ENCODE peak calls at places on chromosomes 13 and 19, in four cellular contexts. P is hepatocyte, H is coronary artery, Y is neural progenitor cell. E is an unnamed sample.

GRCh38 chr19:50486823-50487515 is 10.3 kb upstream of the GARIN5A start:
- DNase-seq in P (no peak), H (no peak), Y (peak), E (no peak)

GRCh38 chr19:8561071-8561764 is 16.0 kb downstream of the MYO1F start:
- DNase-seq in P (no peak), H (no peak), Y (no peak), E (no peak)

GRCh38 chr13:78660130-78660857 is 1.3 kb upstream of the OBI1 start:
- DNase-seq in P (no peak), H (no peak), Y (no peak), E (no peak)

GRCh38 chr19:21101511-21102242 is 19.7 kb downstream of the ZNF714 start:
- DNase-seq in P (peak), H (no peak), Y (no peak), E (no peak)

GRCh38 chr19:38142176-38143035 is 81.6 kb downstream of the DPF1 start:
- DNase-seq in P (peak), H (no peak), Y (peak), E (no peak)

GRCh38 chr19:27964165-27964564 is 1248.8 kb downstream of the UQCRFS1 start:
- DNase-seq in P (no peak), H (no peak), Y (no peak), E (no peak)

GRCh38 chr19:36115453-36116343 is at the start of gene TBCB:
- DNase-seq in P (no peak), H (peak), Y (peak), E (no peak)

GRCh38 chr13:75136151-75136550 is 345.8 kb downstream of the TBC1D4 start:
- DNase-seq in P (no peak), H (no peak), Y (no peak), E (no peak)

GRCh38 chr13:70923863-70924752 is 815.9 kb upstream of the KLHL1 start:
- DNase-seq in P (no peak), H (no peak), Y (no peak), E (no peak)

GRCh38 chr13:32881792-32882175 is 134.4 kb upstream of the KL start:
- DNase-seq in P (no peak), H (no peak), Y (no peak), E (peak)

GRCh38 chr19:14775855-14776254 is 2.5 kb downstream of the ADGRE2 start:
- DNase-seq in P (no peak), H (no peak), Y (no peak), E (no peak)

GRCh38 chr19:51065221-51065960 is 499 bp upstream of the KLK13 start:
- DNase-seq in P (no peak), H (no peak), Y (no peak), E (no peak)

DNA sequence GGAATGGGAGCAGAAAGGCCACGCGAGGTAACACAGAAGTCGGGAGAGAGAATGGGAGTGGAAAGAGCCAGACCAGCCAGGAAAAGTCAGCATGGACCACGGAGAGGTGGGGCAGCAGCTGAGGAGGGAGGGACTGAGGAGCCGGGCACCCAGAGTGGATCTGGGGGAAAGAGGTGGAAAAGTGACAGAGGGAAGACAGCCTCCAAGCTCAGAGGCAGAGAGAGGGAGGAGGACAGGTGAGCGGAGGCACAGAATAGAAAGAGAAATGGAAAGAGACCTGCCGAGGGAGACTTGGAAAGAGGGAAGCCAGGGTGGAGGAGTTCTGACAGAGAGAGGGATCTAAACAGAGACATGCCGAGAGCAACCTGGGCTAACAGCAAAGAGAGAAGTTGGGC is 1.6 kb downstream of the GRIK5 start:
- DNase-seq in P (no peak), H (no peak), Y (no peak), E (no peak)
- H3K4me3 ChIP-seq in P (no peak), H (peak), Y (peak), E (no peak)

GRCh38 chr19:19404879-19405860 is at the start of gene GATAD2A:
- DNase-seq in P (peak), H (peak), Y (peak), E (peak)
- TF ChIP-seq CTCF in P (peak), H (no peak), Y (peak), E (peak)

DNA sequence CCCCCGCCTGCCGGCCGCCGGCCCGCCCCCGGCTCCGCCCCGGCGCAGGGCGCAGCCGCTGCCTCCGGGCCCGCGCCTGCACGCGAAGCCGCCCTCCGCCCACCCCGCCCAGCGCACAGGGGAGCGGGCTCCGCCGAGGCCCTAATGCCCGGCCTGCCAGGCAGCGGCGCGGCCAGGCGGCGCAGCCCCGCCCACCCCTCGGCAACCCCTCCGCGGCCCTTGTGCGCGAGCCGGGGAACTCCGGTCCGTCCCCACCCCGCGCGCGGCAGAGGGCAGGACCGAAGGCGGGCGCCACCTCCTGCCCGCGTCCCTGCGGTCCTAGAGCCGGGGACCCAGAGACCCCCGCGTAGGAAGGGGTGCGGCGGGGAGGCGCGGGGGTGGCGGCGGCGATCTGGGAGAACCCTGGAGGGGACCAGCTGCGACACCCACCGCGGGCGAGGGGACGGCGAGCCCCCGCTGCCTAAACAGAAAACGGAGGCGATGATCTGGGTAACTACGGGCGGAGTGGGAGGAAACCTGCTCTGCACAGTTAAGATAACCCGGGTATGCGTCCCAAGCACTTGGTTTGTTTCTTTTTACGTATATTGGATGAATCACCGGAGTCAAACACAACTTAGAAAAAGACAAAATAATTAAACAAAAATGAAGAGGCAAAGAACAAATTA is 351 bp upstream of the USP12 start:
- DNase-seq in P (peak), H (peak), Y (peak), E (peak)
- H3K4me3 ChIP-seq in P (peak), H (peak), Y (peak), E (peak)

GRCh38 chr13:100443278-100443997 is 145.2 kb downstream of the GGACT start:
- DNase-seq in P (no peak), H (no peak), Y (no peak), E (no peak)

GRCh38 chr13:100440756-100441421 is 147.7 kb downstream of the GGACT start:
- DNase-seq in P (no peak), H (no peak), Y (no peak), E (no peak)

GRCh38 chr13:100439247-100439955 is 149.2 kb downstream of the GGACT start:
- DNase-seq in P (no peak), H (no peak), Y (peak), E (no peak)

GRCh38 chr13:100443998-100444328 is 144.6 kb downstream of the GGACT start:
- DNase-seq in P (no peak), H (no peak), Y (no peak), E (no peak)

GRCh38 chr13:100442095-100442832 is 146.3 kb downstream of the GGACT start:
- DNase-seq in P (no peak), H (no peak), Y (no peak), E (no peak)
- TF ChIP-seq CTCF in P (no peak), H (no peak), Y (no peak), E (no peak)

DNA sequence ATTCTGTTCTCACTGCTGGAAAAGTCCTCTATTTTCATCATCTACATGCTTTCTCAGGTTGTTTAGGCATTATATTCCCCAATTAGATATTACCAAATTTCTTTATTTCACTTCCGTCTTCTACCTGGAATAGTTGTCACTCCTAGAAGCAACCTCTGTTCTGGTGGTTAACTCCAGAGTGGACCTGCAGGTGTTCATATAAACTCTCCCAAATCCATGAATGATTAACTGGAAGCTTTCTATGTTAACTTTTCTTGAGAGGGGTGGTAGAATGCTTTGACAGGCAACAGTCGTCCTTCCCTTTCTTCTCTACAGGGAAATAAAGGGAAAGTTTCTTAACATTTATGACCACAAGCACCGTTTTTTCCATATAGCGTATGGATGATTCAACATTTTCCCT is 48.4 kb upstream of the UFM1 start:
- DNase-seq in P (no peak), H (no peak), Y (no peak), E (no peak)
- H3K4me3 ChIP-seq in P (no peak), H (no peak), Y (no peak), E (no peak)

GRCh38 chr19:18219911-18220631 is 6.2 kb downstream of the PDE4C start:
- DNase-seq in P (no peak), H (no peak), Y (no peak), E (no peak)

GRCh38 chr19:18220632-18221275 is 5.5 kb downstream of the PDE4C start:
- DNase-seq in P (peak), H (no peak), Y (peak), E (no peak)

GRCh38 chr19:18224525-18225354 is 1.5 kb downstream of the PDE4C start:
- DNase-seq in P (peak), H (peak), Y (peak), E (peak)

GRCh38 chr19:18223860-18224524 is 2.2 kb downstream of the PDE4C start:
- DNase-seq in P (peak), H (no peak), Y (peak), E (no peak)

DNA sequence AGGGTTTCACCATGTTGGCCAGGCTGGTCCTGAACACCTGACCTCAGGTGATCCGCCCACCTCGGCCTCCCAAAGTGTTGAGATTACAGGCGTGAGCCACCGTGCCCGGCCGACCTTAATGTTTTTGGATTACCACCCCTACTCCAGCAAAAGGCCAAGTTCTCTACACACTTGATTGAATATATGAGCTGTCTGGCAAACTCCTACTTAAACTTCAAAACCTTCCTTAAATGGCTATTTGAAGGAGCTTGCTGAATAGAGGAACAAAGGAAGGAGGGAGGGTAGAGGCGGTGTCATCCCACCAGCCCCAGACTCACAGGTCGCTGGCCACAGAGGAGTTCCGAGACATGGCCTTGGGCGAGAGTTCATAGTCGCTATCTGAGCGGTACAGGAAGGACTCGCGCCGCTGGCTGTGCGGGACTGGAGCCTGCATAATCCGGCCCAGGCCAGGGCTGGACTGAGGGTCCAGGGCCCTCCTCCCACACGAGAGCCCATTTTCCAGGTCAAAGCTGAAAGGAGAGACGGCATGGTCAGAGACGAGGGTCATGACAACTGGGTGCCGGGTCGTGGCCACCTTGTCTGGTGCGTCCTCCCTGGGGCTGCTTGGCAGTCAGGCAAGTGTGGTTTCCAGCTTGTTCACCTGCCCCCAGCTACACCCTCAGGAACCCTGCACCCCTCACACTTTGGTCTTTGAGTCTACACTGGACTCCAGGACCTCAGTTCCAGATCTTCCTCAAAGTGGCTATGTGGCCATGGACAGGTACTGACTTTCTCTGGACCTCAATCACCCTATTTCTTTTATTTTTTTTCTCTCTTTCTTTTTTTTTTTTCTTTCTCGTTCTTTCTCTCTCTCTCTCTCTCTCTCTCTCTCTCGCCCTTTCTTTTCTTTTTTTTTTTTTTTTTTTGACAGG is 4.2 kb downstream of the PDE4C start:
- DNase-seq in P (no peak), H (no peak), Y (no peak), E (no peak)
- TF ChIP-seq CTCF in P (no peak), H (no peak), Y (no peak), E (no peak)

GRCh38 chr19:4539169-4539696 is 603 bp downstream of the LRG1 start:
- DNase-seq in P (peak), H (no peak), Y (no peak), E (no peak)
- H3K4me3 ChIP-seq in P (no peak), H (no peak), Y (no peak), E (peak)